ENCODE peak calls at places on chromosome 12, in five cellular contexts. H, C, X, M and B are unnamed samples.

GRCh38 chr12:124613151-124613585 is 45.8 kb upstream of the NCOR2 start:
- DNase-seq in M (no peak), H (no peak), C (no peak), X (no peak), B (no peak)

GRCh38 chr12:69442894-69443293 is 27.3 kb upstream of the FRS2 start:
- DNase-seq in H (no peak), X (no peak), C (peak; percentile 24), M (no peak), B (peak; percentile 15)

GRCh38 chr12:32437095-32437515 is 37.7 kb downstream of the FGD4 start:
- DNase-seq in M (peak; percentile 81), X (no peak), H (no peak), C (peak; percentile 80), B (peak; percentile 81)

GRCh38 chr12:109679716-109680520 is 33.7 kb upstream of the FAM222A start:
- DNase-seq in C (no peak), M (no peak), X (no peak), H (no peak), B (no peak)

GRCh38 chr12:89162704-89163261 is 189.5 kb downstream of the DUSP6 start:
- DNase-seq in X (no peak), M (peak; percentile 75), H (peak; percentile 83), C (peak; percentile 5), B (peak; percentile 94)

GRCh38 chr12:58917699-58918334 is 2.5 kb downstream of the LRIG3 start:
- DNase-seq in X (no peak), M (no peak), H (no peak), C (no peak), B (no peak)

GRCh38 chr12:5026342-5026938 is 17.2 kb upstream of the KCNA5 start:
- DNase-seq in M (no peak), C (no peak), H (no peak), X (no peak), B (no peak)

GRCh38 chr12:128810182-128811127 is 13.3 kb downstream of the SLC15A4 start:
- DNase-seq in H (peak; percentile 76), M (no peak), X (no peak), C (no peak), B (no peak)

GRCh38 chr12:113092478-113093408 is 36.2 kb downstream of the DTX1 start:
- DNase-seq in X (no peak), H (no peak), M (no peak), C (no peak), B (no peak)

GRCh38 chr12:108367436-108367835 is 28.3 kb upstream of the CMKLR1 start:
- DNase-seq in C (no peak), M (no peak), X (no peak), H (peak; percentile 82), B (no peak)

GRCh38 chr12:103829092-103829491 is 11.9 kb downstream of the NT5DC3 start:
- DNase-seq in H (no peak), X (no peak), M (no peak), C (no peak), B (no peak)

DNA sequence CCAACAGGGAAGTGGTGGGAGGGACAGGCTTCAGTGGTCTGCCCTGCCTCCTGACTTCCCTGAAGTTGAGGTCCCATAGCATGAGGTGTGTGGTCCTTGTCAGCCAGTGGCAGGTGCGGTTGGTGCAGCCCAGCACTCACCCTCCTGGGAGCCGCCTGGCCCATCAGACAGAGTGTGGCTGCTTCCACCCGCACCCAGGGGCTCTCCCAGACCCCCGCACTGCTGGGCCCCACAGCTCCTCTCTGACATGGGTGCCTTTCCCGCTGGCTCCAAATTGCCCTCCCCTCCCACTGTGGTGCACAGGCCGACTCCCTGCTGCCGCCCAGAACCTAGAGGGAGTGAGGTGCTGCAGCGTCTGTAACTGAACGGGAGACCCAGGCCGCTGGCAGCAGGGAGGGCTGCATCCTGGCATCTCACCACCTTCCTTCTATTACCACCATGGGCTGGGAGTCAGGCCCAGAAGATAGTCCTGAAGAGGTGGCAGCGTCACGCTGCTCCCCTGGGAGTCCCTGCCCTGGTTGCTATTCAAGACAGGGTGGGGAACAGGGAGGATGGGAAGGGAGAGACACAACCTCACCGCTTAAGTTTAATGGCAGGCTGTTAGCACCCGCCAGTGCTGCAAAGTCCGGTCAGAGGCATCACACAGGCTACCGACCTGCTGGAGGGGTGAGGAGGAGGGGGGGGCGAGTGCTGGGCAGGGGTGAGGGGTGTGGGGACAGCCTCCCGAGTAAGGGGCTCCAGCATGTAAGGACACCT is 180.6 kb upstream of the PRMT8 start:
- DNase-seq in H (no peak), M (no peak), C (no peak), X (no peak), B (no peak)
- H3K27me3 ChIP-seq in H (peaks cover 59% of the 10 kb centered on the region), M (no peaks in the 10 kb centered on the region), C (no peaks in the 10 kb centered on the region), X (no peaks in the 10 kb centered on the region), B (peaks cover 23% of the 10 kb centered on the region)

GRCh38 chr12:12097821-12098688 is 27.3 kb downstream of the BCL2L14 start:
- DNase-seq in M (no peak), X (no peak), C (no peak), H (no peak), B (no peak)

GRCh38 chr12:12098689-12099010 is 27.9 kb downstream of the BCL2L14 start:
- DNase-seq in H (no peak), C (no peak), M (no peak), X (no peak), B (no peak)

GRCh38 chr12:12094481-12094880 is 23.7 kb downstream of the BCL2L14 start:
- DNase-seq in H (no peak), M (no peak), X (no peak), C (no peak), B (no peak)

GRCh38 chr12:12091977-12092663 is 21.4 kb downstream of the BCL2L14 start:
- DNase-seq in C (no peak), M (no peak), X (no peak), H (no peak), B (no peak)

DNA sequence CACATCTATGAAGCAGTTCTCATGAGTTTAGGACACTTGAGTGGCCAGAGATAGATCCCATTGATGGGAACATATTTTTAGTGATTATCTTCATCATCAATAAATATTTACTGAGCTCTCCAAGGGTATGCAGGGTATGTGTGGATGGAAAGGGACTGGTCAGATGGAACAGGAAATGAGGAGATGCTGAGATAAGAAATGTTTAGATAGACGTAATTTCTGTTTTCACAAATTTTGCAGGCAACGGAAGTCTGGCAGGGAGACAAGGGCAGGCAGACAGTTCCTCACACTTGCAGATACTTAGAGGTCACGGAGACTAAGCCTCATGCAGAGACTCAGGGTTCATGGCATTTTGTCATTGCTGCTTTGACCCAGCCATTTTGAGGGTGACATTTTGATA is 24.3 kb downstream of the BCL2L14 start:
- DNase-seq in C (no peak), M (no peak), H (no peak), X (no peak), B (no peak)
- H3K27ac ChIP-seq in C (no peak overlapping the region), M (no peak overlapping the region), H (no peak overlapping the region), X (no peak overlapping the region), B (no peak overlapping the region)

DNA sequence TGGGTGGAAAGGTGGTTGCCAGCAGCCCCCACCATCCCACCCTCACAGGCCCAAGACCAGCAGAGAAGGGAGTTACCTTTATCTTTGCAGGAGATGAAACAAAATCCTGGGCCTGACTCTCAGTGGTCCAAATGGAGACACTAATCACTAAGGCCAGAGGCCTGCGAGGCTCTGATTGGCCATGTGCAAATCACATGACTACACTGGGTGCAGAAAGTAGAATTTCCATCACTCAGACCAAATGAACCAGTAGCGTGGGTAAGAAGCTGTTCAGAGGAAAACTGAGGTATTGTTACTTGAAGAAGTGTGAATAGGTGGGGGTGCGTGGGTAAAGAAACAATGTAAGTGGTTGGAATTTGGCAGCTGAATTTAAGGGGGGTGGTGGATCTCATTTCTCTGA is 20.2 kb upstream of the PPP1CC start:
- DNase-seq in H (no peak), M (no peak), C (no peak), X (no peak), B (no peak)
- TF ChIP-seq CTCF in H (no peak), M (no peak), C (no peak), X (no peak), B (no peak)

GRCh38 chr12:52352951-52353350 is 14.3 kb downstream of the KRT85 start:
- DNase-seq in C (no peak), H (peak; percentile 1), M (no peak), X (no peak), B (no peak)

GRCh38 chr12:52351196-52352059 is 15.9 kb downstream of the KRT85 start:
- DNase-seq in M (no peak), H (peak; percentile 80), C (no peak), X (peak; percentile 55), B (no peak)

GRCh38 chr12:52355181-52355580 is 12.1 kb downstream of the KRT85 start:
- DNase-seq in X (no peak), M (no peak), C (no peak), H (peak; percentile 21), B (no peak)

GRCh38 chr12:52354197-52354596 is 13.1 kb downstream of the KRT85 start:
- DNase-seq in X (no peak), C (no peak), M (no peak), H (peak; percentile 48), B (no peak)

DNA sequence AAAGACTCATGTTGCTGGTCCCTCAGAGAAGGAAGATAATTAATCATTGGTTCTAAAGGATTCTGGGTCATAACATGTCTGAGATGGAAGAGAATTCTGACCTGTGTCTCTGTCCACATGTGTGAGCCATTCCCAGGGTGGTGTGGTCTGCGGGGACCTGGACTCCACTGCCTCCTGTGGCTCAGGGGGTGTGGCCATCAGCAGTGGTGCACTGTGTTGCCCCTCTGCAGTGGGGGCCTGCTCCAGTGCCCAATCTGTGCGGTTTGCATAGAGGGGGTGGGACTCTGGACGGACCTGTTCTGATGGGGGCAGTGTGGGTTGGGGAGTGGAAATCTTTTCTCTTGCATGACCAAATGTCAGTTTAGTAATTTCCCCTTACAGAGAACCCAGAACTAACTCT is 13.5 kb downstream of the KRT85 start:
- DNase-seq in H (peak; percentile 44), X (no peak), M (no peak), C (no peak), B (no peak)
- H3K27me3 ChIP-seq in H (peaks cover 20% of the 10 kb centered on the region), X (no peaks in the 10 kb centered on the region), M (no peaks in the 10 kb centered on the region), C (peaks cover 4% of the 10 kb centered on the region), B (peaks cover 23% of the 10 kb centered on the region)